ENCODE peak calls at places on chromosomes 7 and 10, in six cellular contexts. R, J, L, N, Z and B are unnamed samples.

GRCh38 chr10:101292194-101293006 is 61.6 kb upstream of the BTRC start:
- DNase-seq in R (no peak), J (peak; percentile 21), L (peak; percentile 39), N (no peak), Z (no peak), B (no peak)

GRCh38 chr10:101223274-101224059 is 5.8 kb downstream of the LBX1 start:
- DNase-seq in R (no peak), J (no peak), L (no peak), N (no peak), Z (no peak), B (no peak)

GRCh38 chr10:53675201-53675600 is 902.6 kb upstream of the MBL2 start:
- DNase-seq in R (no peak), J (no peak), L (no peak), N (no peak), Z (no peak), B (no peak)

GRCh38 chr10:69492091-69492745 is 41.0 kb downstream of the TSPAN15 start:
- DNase-seq in R (no peak), J (no peak), L (no peak), N (no peak), Z (no peak), B (no peak)

GRCh38 chr7:27579565-27579964 is 83.1 kb downstream of the HIBADH start:
- DNase-seq in R (no peak), J (no peak), L (no peak), N (no peak), Z (no peak), B (no peak)

GRCh38 chr10:74784462-74784861 is 41.9 kb upstream of the KAT6B start:
- DNase-seq in R (no peak), J (no peak), L (no peak), N (no peak), Z (no peak), B (no peak)

GRCh38 chr10:121078036-121078435 is 226.9 kb downstream of the WDR11 start:
- DNase-seq in R (no peak), J (no peak), L (no peak), N (no peak), Z (no peak), B (no peak)

GRCh38 chr7:157516311-157516710 is 179.5 kb downstream of the DNAJB6 start:
- DNase-seq in R (no peak), J (no peak), L (no peak), N (no peak), Z (peak; percentile 9), B (no peak)

GRCh38 chr10:5627486-5628044 is 38.8 kb downstream of the ASB13 start:
- DNase-seq in R (no peak), J (no peak), L (no peak), N (no peak), Z (no peak), B (no peak)

GRCh38 chr7:37943905-37944736 is 23.7 kb downstream of the EPDR1 start:
- DNase-seq in R (no peak), J (no peak), L (no peak), N (no peak), Z (no peak), B (no peak)